ENCODE peak calls at places on chromosomes 13 and 19, in six cellular contexts. X is pancreas, Y is uterus, W is Caco-2, S is kidney, E is heart left ventricle. D is an unnamed sample. For H3K4me1, the result is how much of the 10 kb centered on the place peaks cover.

GRCh38 chr19:10036601-10037071 is 23.4 kb downstream of the RDH8 start:
- DNase-seq in X (peak), E (no peak), Y (no peak), W (no peak), S (no peak), D (no peak)

GRCh38 chr19:28737021-28737525 is 475.9 kb downstream of the UQCRFS1 start:
- DNase-seq in X (no peak), Y (no peak), S (no peak), W (no peak), E (no peak), D (no peak)

GRCh38 chr13:77697208-77698103 is at the start of gene SLAIN1:
- DNase-seq in W (peak), Y (peak), E (peak), S (peak), X (peak), D (peak)

GRCh38 chr19:18856385-18857126 is 24.8 kb downstream of the UPF1 start:
- DNase-seq in X (no peak), E (no peak), S (no peak), W (no peak), Y (no peak), D (no peak)

GRCh38 chr13:41311607-41312500 is 787 bp downstream of the NAA16 start:
- DNase-seq in E (peak), W (peak), X (peak), S (peak), Y (peak), D (peak)

GRCh38 chr13:57286511-57287098 is 119.6 kb downstream of the PRR20E start:
- DNase-seq in W (no peak), X (no peak), E (no peak), Y (no peak), S (peak), D (no peak)

GRCh38 chr13:112349681-112350080 is 26.5 kb upstream of the SPACA7 start:
- DNase-seq in S (peak), Y (no peak), X (no peak), E (no peak), W (no peak), D (no peak)

GRCh38 chr13:108915634-108916497 is 286.5 kb downstream of the MYO16 start:
- DNase-seq in E (peak), W (peak), Y (peak), S (peak), X (peak), D (peak)

GRCh38 chr19:40200352-40201099 is 9.3 kb downstream of the MAP3K10 start:
- DNase-seq in W (no peak), Y (no peak), S (no peak), X (no peak), E (no peak), D (no peak)

GRCh38 chr13:50951366-50951765 is 41.8 kb downstream of the RNASEH2B start:
- DNase-seq in Y (no peak), S (no peak), W (no peak), E (no peak), X (no peak), D (no peak)

GRCh38 chr19:38644719-38645118 is 2.7 kb upstream of the ACTN4 start:
- DNase-seq in S (no peak), E (no peak), X (no peak), Y (no peak), W (no peak), D (no peak)

GRCh38 chr13:111599791-111600190 is 279.3 kb downstream of the TEX29 start:
- DNase-seq in W (no peak), E (no peak), X (no peak), Y (no peak), S (no peak), D (no peak)

GRCh38 chr19:11496391-11497163 is 9.1 kb downstream of the ZNF653 start:
- DNase-seq in S (no peak), W (peak), E (peak), Y (peak), X (peak), D (peak)

DNA sequence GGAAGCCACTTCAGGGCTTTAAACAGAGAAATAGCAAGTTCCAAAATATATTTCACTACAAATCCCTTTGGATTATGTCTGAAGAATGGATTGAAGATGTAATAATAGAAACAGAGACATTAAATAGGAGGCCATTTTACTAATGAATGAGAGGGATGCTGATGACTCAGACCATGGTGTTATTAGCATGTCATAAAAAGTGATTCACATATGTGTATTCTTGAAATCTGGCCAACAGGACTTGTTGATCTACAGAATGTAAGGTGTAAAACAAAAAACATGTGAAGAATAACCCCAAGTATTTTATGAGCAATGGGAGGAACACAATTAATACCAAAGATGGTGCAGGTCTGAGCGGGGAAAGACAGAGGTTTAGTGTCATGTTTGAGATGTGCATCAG is 873.7 kb downstream of the SLITRK5 start:
- DNase-seq in E (no peak), X (no peak), W (no peak), S (no peak), Y (no peak), D (no peak)
- H3K4me1 ChIP-seq in E (under half), X (under half), W (under half), S (under half), Y (under half), D (under half)

DNA sequence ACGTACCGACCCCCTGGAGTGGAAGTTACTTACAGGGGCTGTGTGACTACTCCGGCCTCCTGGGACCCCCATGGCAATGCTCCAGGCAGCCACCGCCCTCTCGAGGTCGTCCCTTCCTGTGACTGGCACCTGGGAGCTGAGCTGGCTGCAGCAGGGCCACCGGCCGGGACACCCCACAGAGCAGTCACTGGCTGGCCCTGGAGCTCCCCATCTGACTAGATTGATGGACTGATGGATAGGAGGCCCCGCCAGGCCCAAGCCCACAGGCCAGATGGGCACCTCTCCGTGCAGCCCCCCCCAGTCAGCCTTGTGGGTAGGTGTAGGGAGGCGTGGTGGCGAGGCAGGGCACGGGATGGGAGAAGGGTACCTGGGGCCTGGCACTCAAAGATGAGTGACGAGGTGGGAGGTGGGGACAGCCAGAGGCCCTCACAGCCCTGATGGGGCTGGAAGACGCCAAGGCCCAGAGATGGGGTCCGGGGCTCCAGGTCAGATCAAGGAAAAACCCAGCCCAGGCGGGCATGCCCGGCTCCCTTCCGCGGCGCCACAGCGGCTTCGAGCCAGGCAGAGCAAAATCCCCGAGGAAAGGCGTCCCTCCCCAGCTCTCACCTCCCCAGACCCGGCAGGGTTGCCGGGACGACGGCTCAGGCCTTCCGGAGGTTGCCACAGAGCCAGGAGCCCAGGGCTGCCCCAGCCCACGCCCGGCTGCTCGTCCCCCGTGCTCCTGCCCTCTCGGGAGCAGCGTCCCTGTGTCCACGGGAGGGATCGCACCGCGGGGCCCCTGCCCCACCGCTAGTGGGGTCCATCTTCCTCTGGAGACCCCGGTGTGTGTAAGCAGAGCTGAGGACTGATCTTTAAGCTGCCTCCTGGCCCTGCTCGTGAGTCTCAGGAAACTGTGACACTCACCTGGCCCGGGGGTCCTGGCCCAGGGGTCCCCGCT is 8.4 kb downstream of the SLC39A3 start:
- DNase-seq in W (no peak), X (no peak), E (no peak), Y (no peak), S (no peak), D (peak)
- H3K4me1 ChIP-seq in W (under half), X (under half), E (under half), Y (under half), S (under half), D (under half)

GRCh38 chr19:1066748-1067340 is at the start of gene ARHGAP45:
- DNase-seq in X (no peak), E (peak), S (peak), Y (no peak), W (no peak), D (peak)

GRCh38 chr19:1066251-1066747 is 668 bp upstream of the ARHGAP45 start:
- DNase-seq in S (no peak), Y (no peak), W (peak), X (no peak), E (no peak), D (peak)

GRCh38 chr19:1068111-1069001 is 1.4 kb downstream of the ARHGAP45 start:
- DNase-seq in W (no peak), Y (no peak), E (peak), X (no peak), S (peak), D (peak)

GRCh38 chr19:1069009-1069779 is 2.2 kb downstream of the ARHGAP45 start:
- DNase-seq in W (no peak), Y (no peak), S (peak), E (peak), X (no peak), D (peak)

DNA sequence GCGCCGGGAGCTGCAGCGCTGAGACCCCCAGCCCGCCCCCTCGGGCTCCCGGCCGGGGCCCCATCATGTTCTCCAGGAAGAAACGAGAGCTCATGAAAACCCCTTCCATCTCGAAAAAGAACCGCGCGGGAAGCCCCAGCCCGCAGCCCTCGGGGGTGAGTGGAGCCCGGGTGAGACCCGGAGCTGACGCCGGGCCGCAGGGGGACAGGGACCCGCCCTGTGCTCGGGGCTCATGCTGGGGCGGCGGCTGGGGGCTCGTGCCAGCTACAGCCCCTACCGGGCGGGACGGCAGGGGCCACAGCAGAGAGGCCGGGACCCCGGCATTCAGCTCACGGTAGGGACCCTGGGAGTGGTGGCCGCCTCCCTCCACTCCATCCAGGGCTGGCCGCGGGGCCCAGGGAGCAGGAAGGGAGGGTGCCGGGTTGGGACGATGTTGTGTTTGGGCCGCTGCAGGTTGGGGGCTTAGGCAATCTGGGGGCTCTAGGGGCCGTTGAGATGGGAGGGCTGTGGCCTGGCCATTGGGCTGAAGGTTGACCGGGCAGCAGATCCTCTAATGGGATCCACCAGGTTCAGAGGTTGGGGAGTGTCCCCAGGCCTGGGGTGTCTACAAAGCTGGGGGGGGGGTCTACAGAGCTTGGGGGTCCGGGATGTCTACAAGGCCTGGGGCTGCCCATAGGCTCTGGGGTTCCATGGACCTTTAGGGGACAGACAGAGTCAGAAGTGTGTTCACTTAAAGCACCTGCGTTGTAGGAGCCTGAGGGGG is 555 bp downstream of the ARHGAP45 start:
- DNase-seq in S (peak), X (no peak), W (no peak), Y (no peak), E (no peak), D (peak)
- H3K4me1 ChIP-seq in S (under half), X (under half), W (under half), Y (under half), E (under half), D (under half)

GRCh38 chr13:98325724-98326123 is 148.7 kb upstream of the RNF113B start:
- DNase-seq in E (no peak), S (no peak), Y (no peak), X (no peak), W (no peak), D (no peak)

GRCh38 chr13:98327326-98328314 is 150.6 kb upstream of the RNF113B start:
- DNase-seq in X (no peak), W (peak), Y (no peak), S (no peak), E (no peak), D (no peak)

GRCh38 chr13:98326274-98326673 is 149.2 kb upstream of the RNF113B start:
- DNase-seq in X (no peak), Y (no peak), W (no peak), S (no peak), E (no peak), D (no peak)

GRCh38 chr13:98332222-98332621 is 155.2 kb upstream of the RNF113B start:
- DNase-seq in X (no peak), E (no peak), Y (no peak), W (no peak), S (no peak), D (no peak)

DNA sequence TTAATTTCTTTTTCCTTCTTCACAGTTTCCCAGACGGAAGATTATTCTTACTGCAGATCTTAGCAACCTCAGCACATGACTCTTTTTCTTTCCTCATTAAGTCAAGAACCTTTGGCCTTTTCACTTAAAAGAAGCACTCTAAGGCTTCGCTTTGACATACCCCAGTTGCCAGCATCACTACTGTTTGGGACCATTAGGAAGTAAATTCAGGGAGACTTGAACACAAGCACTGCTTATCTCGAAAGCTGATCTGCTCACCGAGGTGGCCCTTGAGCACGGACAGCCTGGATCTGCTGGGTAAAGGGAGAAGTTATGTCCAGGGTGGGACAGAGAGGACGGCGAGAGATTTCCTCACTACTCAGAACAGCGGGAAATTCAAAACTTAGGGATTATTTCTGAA is 151.4 kb upstream of the RNF113B start:
- DNase-seq in W (no peak), Y (no peak), E (no peak), S (no peak), X (no peak), D (no peak)
- H3K4me1 ChIP-seq in W (under half), Y (under half), E (under half), S (under half), X (under half), D (under half)

GRCh38 chr19:56108447-56109195 is 12.5 kb downstream of the ZNF787 start:
- DNase-seq in W (no peak), S (no peak), Y (peak), E (no peak), X (peak), D (peak)

GRCh38 chr19:56109216-56109615 is 11.9 kb downstream of the ZNF787 start:
- DNase-seq in X (no peak), Y (no peak), S (no peak), W (no peak), E (peak), D (peak)

GRCh38 chr19:56111601-56112312 is 9.3 kb downstream of the ZNF787 start:
- DNase-seq in Y (no peak), W (no peak), S (no peak), X (no peak), E (peak), D (peak)

GRCh38 chr19:56112313-56112709 is 8.8 kb downstream of the ZNF787 start:
- DNase-seq in X (no peak), W (no peak), Y (no peak), E (no peak), S (no peak), D (no peak)

GRCh38 chr19:56110515-56111448 is 10.3 kb downstream of the ZNF787 start:
- DNase-seq in E (peak), X (peak), S (peak), Y (no peak), W (no peak), D (peak)
- H3K4me1 ChIP-seq in E (half or more), X (under half), S (half or more), Y (under half), W (under half), D (under half)

D was measured in right cardiac atrium.